ENCODE peak calls at places on chromosomes 4 and X, in four cellular contexts. G is NCI-H2171; Q is effector memory CD8-positive, alpha-beta T cell; M is activated CD8-positive, alpha-beta memory T cell treated with anti-CD3 and anti-CD28 coated beads, Interleukin-2, amount 50 U/mL, for 4 hours. D is an unnamed sample.
A peak's percentile ranks its signal among the peaks of the same experiment; 100 is the strongest.

GRCh38 chr4:84495448-84496221 is 3.5 kb downstream of the NKX6-1 start:
- DNase-seq in G (no peak), Q (no peak), M (no peak), D (no peak)

GRCh38 chr4:21986312-21986711 is 37.7 kb upstream of the KCNIP4 start:
- DNase-seq in G (no peak), Q (no peak), M (no peak), D (no peak)

GRCh38 chr4:76589402-76589801 is 154.4 kb downstream of the SHROOM3 start:
- DNase-seq in G (no peak), Q (no peak), M (no peak), D (no peak)

GRCh38 chr4:154741877-154742851 is 1.6 kb upstream of the LRAT start:
- DNase-seq in G (no peak), Q (no peak), M (no peak), D (no peak)

GRCh38 chr4:154744341-154744948 is 645 bp downstream of the LRAT start:
- DNase-seq in G (no peak), Q (no peak), M (no peak), D (no peak)

GRCh38 chrX:9339603-9340569 is 125.0 kb upstream of the TBL1X start:
- DNase-seq in G (no peak), Q (peak; percentile 14), M (peak; percentile 17), D (peak; percentile 59)

GRCh38 chrX:96929036-96929435 is 45.3 kb downstream of the RPA4 start:
- DNase-seq in G (peak; percentile 48), Q (no peak), M (no peak), D (no peak)

GRCh38 chr4:185011408-185011807 is 6.9 kb upstream of the HELT start:
- DNase-seq in G (no peak), Q (no peak), M (peak; percentile 25), D (peak; percentile 15)

GRCh38 chr4:98627477-98627876 is 30.9 kb downstream of the TSPAN5 start:
- DNase-seq in G (no peak), Q (no peak), M (no peak), D (no peak)

GRCh38 chr4:122914292-122914904 is 8.0 kb downstream of the NUDT6 start:
- DNase-seq in G (no peak), Q (peak; percentile 27), M (no peak), D (peak; percentile 44)

GRCh38 chr4:31088600-31089230 is 368.5 kb downstream of the PCDH7 start:
- DNase-seq in G (no peak), Q (no peak), M (no peak), D (no peak)

GRCh38 chrX:140087865-140088264 is 122.5 kb upstream of the CXorf66 start:
- DNase-seq in G (peak; percentile 1), Q (no peak), M (no peak), D (no peak)

GRCh38 chr4:177404980-177405379 is 37.3 kb downstream of the AGA start:
- DNase-seq in G (no peak), Q (no peak), M (no peak), D (no peak)

D was measured in RPMI8226.